ENCODE peak calls at places on chromosome 5, in ten cellular contexts. One of them, this sample, is unnamed.

GRCh38 chr5:39422036-39422606 is 2.7 kb downstream of the DAB2 start:
- DNase-seq in iPS-NIHi11: no peak
- DNase-seq in T1000: no peak
- DNase-seq in M059J: peak; percentile 56
- DNase-seq in NCI-H526: no peak
- DNase-seq in pons: no peak
- DNase-seq in endodermal cell: no peak
- DNase-seq in activated CD8-positive, alpha-beta memory T cell treated with anti-CD3 and anti-CD28 coated beads, Interleukin-2, amount 50 U/mL, for 4 hours: no peak
- DNase-seq in activated CD4-positive, alpha-beta T cell treated with anti-CD3 and anti-CD28 coated beads, Interleukin-2, amount 10 ng/mL, durations not matched to agents 7 days and 5 days: no peak
- DNase-seq in effector memory CD4-positive, alpha-beta T cell: no peak
- DNase-seq in this sample: no peak

GRCh38 chr5:7868427-7868772 is 431 bp downstream of the FASTKD3 start:
- DNase-seq in iPS-NIHi11: no peak
- DNase-seq in T1000: no peak
- DNase-seq in M059J: peak; percentile 16
- DNase-seq in NCI-H526: no peak
- DNase-seq in pons: no peak
- DNase-seq in endodermal cell: no peak
- DNase-seq in activated CD8-positive, alpha-beta memory T cell treated with anti-CD3 and anti-CD28 coated beads, Interleukin-2, amount 50 U/mL, for 4 hours: no peak
- DNase-seq in activated CD4-positive, alpha-beta T cell treated with anti-CD3 and anti-CD28 coated beads, Interleukin-2, amount 10 ng/mL, durations not matched to agents 7 days and 5 days: no peak
- DNase-seq in effector memory CD4-positive, alpha-beta T cell: no peak
- DNase-seq in this sample: no peak

GRCh38 chr5:37619353-37619752 is 220.5 kb downstream of the GDNF start:
- DNase-seq in iPS-NIHi11: no peak
- DNase-seq in T1000: no peak
- DNase-seq in M059J: peak; percentile 5
- DNase-seq in NCI-H526: no peak
- DNase-seq in pons: no peak
- DNase-seq in endodermal cell: no peak
- DNase-seq in activated CD8-positive, alpha-beta memory T cell treated with anti-CD3 and anti-CD28 coated beads, Interleukin-2, amount 50 U/mL, for 4 hours: no peak
- DNase-seq in activated CD4-positive, alpha-beta T cell treated with anti-CD3 and anti-CD28 coated beads, Interleukin-2, amount 10 ng/mL, durations not matched to agents 7 days and 5 days: no peak
- DNase-seq in effector memory CD4-positive, alpha-beta T cell: no peak
- DNase-seq in this sample: no peak

GRCh38 chr5:73796164-73797141 is 170.5 kb downstream of the ARHGEF28 start:
- DNase-seq in iPS-NIHi11: no peak
- DNase-seq in T1000: no peak
- DNase-seq in M059J: peak; percentile 94
- DNase-seq in NCI-H526: no peak
- DNase-seq in pons: no peak
- DNase-seq in endodermal cell: peak; percentile 56
- DNase-seq in activated CD8-positive, alpha-beta memory T cell treated with anti-CD3 and anti-CD28 coated beads, Interleukin-2, amount 50 U/mL, for 4 hours: no peak
- DNase-seq in activated CD4-positive, alpha-beta T cell treated with anti-CD3 and anti-CD28 coated beads, Interleukin-2, amount 10 ng/mL, durations not matched to agents 7 days and 5 days: no peak
- DNase-seq in effector memory CD4-positive, alpha-beta T cell: no peak
- DNase-seq in this sample: no peak

GRCh38 chr5:67315082-67315801 is 118.6 kb upstream of the CD180 start:
- DNase-seq in iPS-NIHi11: no peak
- DNase-seq in T1000: peak; percentile 27
- DNase-seq in M059J: peak; percentile 87
- DNase-seq in NCI-H526: no peak
- DNase-seq in pons: peak; percentile 100
- DNase-seq in endodermal cell: peak; percentile 52
- DNase-seq in activated CD8-positive, alpha-beta memory T cell treated with anti-CD3 and anti-CD28 coated beads, Interleukin-2, amount 50 U/mL, for 4 hours: no peak
- DNase-seq in activated CD4-positive, alpha-beta T cell treated with anti-CD3 and anti-CD28 coated beads, Interleukin-2, amount 10 ng/mL, durations not matched to agents 7 days and 5 days: no peak
- DNase-seq in effector memory CD4-positive, alpha-beta T cell: no peak
- DNase-seq in this sample: no peak

GRCh38 chr5:133950821-133951612 is 17.4 kb downstream of the C5orf15 start:
- DNase-seq in iPS-NIHi11: no peak
- DNase-seq in T1000: no peak
- DNase-seq in M059J: no peak
- DNase-seq in NCI-H526: no peak
- DNase-seq in pons: no peak
- DNase-seq in endodermal cell: peak; percentile 23
- DNase-seq in activated CD8-positive, alpha-beta memory T cell treated with anti-CD3 and anti-CD28 coated beads, Interleukin-2, amount 50 U/mL, for 4 hours: no peak
- DNase-seq in activated CD4-positive, alpha-beta T cell treated with anti-CD3 and anti-CD28 coated beads, Interleukin-2, amount 10 ng/mL, durations not matched to agents 7 days and 5 days: no peak
- DNase-seq in effector memory CD4-positive, alpha-beta T cell: no peak
- DNase-seq in this sample: no peak

GRCh38 chr5:22505891-22506290 is 347.3 kb downstream of the CDH12 start:
- DNase-seq in iPS-NIHi11: no peak
- DNase-seq in T1000: no peak
- DNase-seq in M059J: no peak
- DNase-seq in NCI-H526: no peak
- DNase-seq in pons: no peak
- DNase-seq in endodermal cell: no peak
- DNase-seq in activated CD8-positive, alpha-beta memory T cell treated with anti-CD3 and anti-CD28 coated beads, Interleukin-2, amount 50 U/mL, for 4 hours: no peak
- DNase-seq in activated CD4-positive, alpha-beta T cell treated with anti-CD3 and anti-CD28 coated beads, Interleukin-2, amount 10 ng/mL, durations not matched to agents 7 days and 5 days: no peak
- DNase-seq in effector memory CD4-positive, alpha-beta T cell: no peak
- DNase-seq in this sample: no peak

GRCh38 chr5:17014686-17015085 is 78.6 kb upstream of the MYO10 start:
- DNase-seq in iPS-NIHi11: no peak
- DNase-seq in T1000: no peak
- DNase-seq in M059J: no peak
- DNase-seq in NCI-H526: no peak
- DNase-seq in pons: no peak
- DNase-seq in endodermal cell: no peak
- DNase-seq in activated CD8-positive, alpha-beta memory T cell treated with anti-CD3 and anti-CD28 coated beads, Interleukin-2, amount 50 U/mL, for 4 hours: no peak
- DNase-seq in activated CD4-positive, alpha-beta T cell treated with anti-CD3 and anti-CD28 coated beads, Interleukin-2, amount 10 ng/mL, durations not matched to agents 7 days and 5 days: no peak
- DNase-seq in effector memory CD4-positive, alpha-beta T cell: no peak
- DNase-seq in this sample: no peak

GRCh38 chr5:78533356-78533755 is 115.2 kb downstream of the LHFPL2 start:
- DNase-seq in iPS-NIHi11: peak; percentile 46
- DNase-seq in T1000: no peak
- DNase-seq in M059J: peak; percentile 14
- DNase-seq in NCI-H526: peak; percentile 15
- DNase-seq in pons: no peak
- DNase-seq in endodermal cell: no peak
- DNase-seq in activated CD8-positive, alpha-beta memory T cell treated with anti-CD3 and anti-CD28 coated beads, Interleukin-2, amount 50 U/mL, for 4 hours: no peak
- DNase-seq in activated CD4-positive, alpha-beta T cell treated with anti-CD3 and anti-CD28 coated beads, Interleukin-2, amount 10 ng/mL, durations not matched to agents 7 days and 5 days: no peak
- DNase-seq in effector memory CD4-positive, alpha-beta T cell: no peak
- DNase-seq in this sample: no peak

GRCh38 chr5:67493676-67494075 is 297.1 kb upstream of the CD180 start:
- DNase-seq in iPS-NIHi11: peak; percentile 60
- DNase-seq in T1000: no peak
- DNase-seq in M059J: peak; percentile 27
- DNase-seq in NCI-H526: peak; percentile 36
- DNase-seq in pons: peak; percentile 94
- DNase-seq in endodermal cell: peak; percentile 74
- DNase-seq in activated CD8-positive, alpha-beta memory T cell treated with anti-CD3 and anti-CD28 coated beads, Interleukin-2, amount 50 U/mL, for 4 hours: no peak
- DNase-seq in activated CD4-positive, alpha-beta T cell treated with anti-CD3 and anti-CD28 coated beads, Interleukin-2, amount 10 ng/mL, durations not matched to agents 7 days and 5 days: peak; percentile 16
- DNase-seq in effector memory CD4-positive, alpha-beta T cell: no peak
- DNase-seq in this sample: peak; percentile 32

GRCh38 chr5:479566-480319 is 36.8 kb downstream of the EXOC3 start:
- DNase-seq in iPS-NIHi11: no peak
- DNase-seq in T1000: no peak
- DNase-seq in M059J: no peak
- DNase-seq in NCI-H526: no peak
- DNase-seq in pons: no peak
- DNase-seq in endodermal cell: peak; percentile 57
- DNase-seq in activated CD8-positive, alpha-beta memory T cell treated with anti-CD3 and anti-CD28 coated beads, Interleukin-2, amount 50 U/mL, for 4 hours: no peak
- DNase-seq in activated CD4-positive, alpha-beta T cell treated with anti-CD3 and anti-CD28 coated beads, Interleukin-2, amount 10 ng/mL, durations not matched to agents 7 days and 5 days: no peak
- DNase-seq in effector memory CD4-positive, alpha-beta T cell: no peak
- DNase-seq in this sample: no peak

GRCh38 chr5:71748360-71748759 is 29.3 kb downstream of the CARTPT start:
- DNase-seq in iPS-NIHi11: peak; percentile 7
- DNase-seq in T1000: no peak
- DNase-seq in M059J: no peak
- DNase-seq in NCI-H526: no peak
- DNase-seq in pons: no peak
- DNase-seq in endodermal cell: no peak
- DNase-seq in activated CD8-positive, alpha-beta memory T cell treated with anti-CD3 and anti-CD28 coated beads, Interleukin-2, amount 50 U/mL, for 4 hours: no peak
- DNase-seq in activated CD4-positive, alpha-beta T cell treated with anti-CD3 and anti-CD28 coated beads, Interleukin-2, amount 10 ng/mL, durations not matched to agents 7 days and 5 days: no peak
- DNase-seq in effector memory CD4-positive, alpha-beta T cell: no peak
- DNase-seq in this sample: no peak

GRCh38 chr5:176823076-176823481 is 12.7 kb downstream of the UNC5A start:
- DNase-seq in iPS-NIHi11: no peak
- DNase-seq in T1000: no peak
- DNase-seq in M059J: no peak
- DNase-seq in NCI-H526: no peak
- DNase-seq in pons: no peak
- DNase-seq in endodermal cell: no peak
- DNase-seq in activated CD8-positive, alpha-beta memory T cell treated with anti-CD3 and anti-CD28 coated beads, Interleukin-2, amount 50 U/mL, for 4 hours: no peak
- DNase-seq in activated CD4-positive, alpha-beta T cell treated with anti-CD3 and anti-CD28 coated beads, Interleukin-2, amount 10 ng/mL, durations not matched to agents 7 days and 5 days: no peak
- DNase-seq in effector memory CD4-positive, alpha-beta T cell: no peak
- DNase-seq in this sample: no peak

GRCh38 chr5:170419666-170420065 is 30.5 kb upstream of the KCNMB1 start:
- DNase-seq in iPS-NIHi11: no peak
- DNase-seq in T1000: no peak
- DNase-seq in M059J: no peak
- DNase-seq in NCI-H526: no peak
- DNase-seq in pons: no peak
- DNase-seq in endodermal cell: no peak
- DNase-seq in activated CD8-positive, alpha-beta memory T cell treated with anti-CD3 and anti-CD28 coated beads, Interleukin-2, amount 50 U/mL, for 4 hours: no peak
- DNase-seq in activated CD4-positive, alpha-beta T cell treated with anti-CD3 and anti-CD28 coated beads, Interleukin-2, amount 10 ng/mL, durations not matched to agents 7 days and 5 days: no peak
- DNase-seq in effector memory CD4-positive, alpha-beta T cell: no peak
- DNase-seq in this sample: no peak

GRCh38 chr5:28808967-28809810 is 1770.8 kb upstream of the CDH9 start:
- DNase-seq in iPS-NIHi11: no peak
- DNase-seq in T1000: no peak
- DNase-seq in M059J: no peak
- DNase-seq in NCI-H526: no peak
- DNase-seq in pons: no peak
- DNase-seq in endodermal cell: peak; percentile 31
- DNase-seq in activated CD8-positive, alpha-beta memory T cell treated with anti-CD3 and anti-CD28 coated beads, Interleukin-2, amount 50 U/mL, for 4 hours: no peak
- DNase-seq in activated CD4-positive, alpha-beta T cell treated with anti-CD3 and anti-CD28 coated beads, Interleukin-2, amount 10 ng/mL, durations not matched to agents 7 days and 5 days: no peak
- DNase-seq in effector memory CD4-positive, alpha-beta T cell: no peak
- DNase-seq in this sample: no peak

GRCh38 chr5:41161271-41161670 is 52.1 kb downstream of the C6 start:
- DNase-seq in iPS-NIHi11: no peak
- DNase-seq in T1000: no peak
- DNase-seq in M059J: peak; percentile 32
- DNase-seq in NCI-H526: no peak
- DNase-seq in pons: no peak
- DNase-seq in endodermal cell: no peak
- DNase-seq in activated CD8-positive, alpha-beta memory T cell treated with anti-CD3 and anti-CD28 coated beads, Interleukin-2, amount 50 U/mL, for 4 hours: no peak
- DNase-seq in activated CD4-positive, alpha-beta T cell treated with anti-CD3 and anti-CD28 coated beads, Interleukin-2, amount 10 ng/mL, durations not matched to agents 7 days and 5 days: no peak
- DNase-seq in effector memory CD4-positive, alpha-beta T cell: no peak
- DNase-seq in this sample: no peak

GRCh38 chr5:1187234-1187949 is 14.0 kb upstream of the SLC6A19 start:
- DNase-seq in iPS-NIHi11: no peak
- DNase-seq in T1000: no peak
- DNase-seq in M059J: no peak
- DNase-seq in NCI-H526: no peak
- DNase-seq in pons: no peak
- DNase-seq in endodermal cell: no peak
- DNase-seq in activated CD8-positive, alpha-beta memory T cell treated with anti-CD3 and anti-CD28 coated beads, Interleukin-2, amount 50 U/mL, for 4 hours: no peak
- DNase-seq in activated CD4-positive, alpha-beta T cell treated with anti-CD3 and anti-CD28 coated beads, Interleukin-2, amount 10 ng/mL, durations not matched to agents 7 days and 5 days: no peak
- DNase-seq in effector memory CD4-positive, alpha-beta T cell: no peak
- DNase-seq in this sample: no peak

GRCh38 chr5:119327018-119327417 is 28.8 kb upstream of the TNFAIP8 start:
- DNase-seq in iPS-NIHi11: no peak
- DNase-seq in T1000: no peak
- DNase-seq in M059J: no peak
- DNase-seq in NCI-H526: no peak
- DNase-seq in pons: no peak
- DNase-seq in endodermal cell: no peak
- DNase-seq in activated CD8-positive, alpha-beta memory T cell treated with anti-CD3 and anti-CD28 coated beads, Interleukin-2, amount 50 U/mL, for 4 hours: peak; percentile 50
- DNase-seq in activated CD4-positive, alpha-beta T cell treated with anti-CD3 and anti-CD28 coated beads, Interleukin-2, amount 10 ng/mL, durations not matched to agents 7 days and 5 days: no peak
- DNase-seq in effector memory CD4-positive, alpha-beta T cell: no peak
- DNase-seq in this sample: no peak

GRCh38 chr5:151047814-151048425 is 27.5 kb downstream of the GPX3 start:
- DNase-seq in iPS-NIHi11: peak; percentile 75
- DNase-seq in T1000: no peak
- DNase-seq in M059J: no peak
- DNase-seq in NCI-H526: no peak
- DNase-seq in pons: no peak
- DNase-seq in endodermal cell: peak; percentile 80
- DNase-seq in activated CD8-positive, alpha-beta memory T cell treated with anti-CD3 and anti-CD28 coated beads, Interleukin-2, amount 50 U/mL, for 4 hours: no peak
- DNase-seq in activated CD4-positive, alpha-beta T cell treated with anti-CD3 and anti-CD28 coated beads, Interleukin-2, amount 10 ng/mL, durations not matched to agents 7 days and 5 days: peak; percentile 34
- DNase-seq in effector memory CD4-positive, alpha-beta T cell: no peak
- DNase-seq in this sample: peak; percentile 56

GRCh38 chr5:51185985-51186384 is 197.3 kb upstream of the ISL1 start:
- DNase-seq in iPS-NIHi11: no peak
- DNase-seq in T1000: no peak
- DNase-seq in M059J: no peak
- DNase-seq in NCI-H526: no peak
- DNase-seq in pons: no peak
- DNase-seq in endodermal cell: no peak
- DNase-seq in activated CD8-positive, alpha-beta memory T cell treated with anti-CD3 and anti-CD28 coated beads, Interleukin-2, amount 50 U/mL, for 4 hours: no peak
- DNase-seq in activated CD4-positive, alpha-beta T cell treated with anti-CD3 and anti-CD28 coated beads, Interleukin-2, amount 10 ng/mL, durations not matched to agents 7 days and 5 days: no peak
- DNase-seq in effector memory CD4-positive, alpha-beta T cell: no peak
- DNase-seq in this sample: no peak

GRCh38 chr5:148949871-148950863 is 112.7 kb downstream of the SH3TC2 start:
- DNase-seq in iPS-NIHi11: no peak
- DNase-seq in T1000: no peak
- DNase-seq in M059J: peak; percentile 81
- DNase-seq in NCI-H526: no peak
- DNase-seq in pons: peak; percentile 45
- DNase-seq in endodermal cell: peak; percentile 62
- DNase-seq in activated CD8-positive, alpha-beta memory T cell treated with anti-CD3 and anti-CD28 coated beads, Interleukin-2, amount 50 U/mL, for 4 hours: no peak
- DNase-seq in activated CD4-positive, alpha-beta T cell treated with anti-CD3 and anti-CD28 coated beads, Interleukin-2, amount 10 ng/mL, durations not matched to agents 7 days and 5 days: no peak
- DNase-seq in effector memory CD4-positive, alpha-beta T cell: no peak
- DNase-seq in this sample: no peak

GRCh38 chr5:5979362-5979760 is 399.0 kb downstream of the MED10 start:
- DNase-seq in iPS-NIHi11: no peak
- DNase-seq in T1000: no peak
- DNase-seq in M059J: peak; percentile 20
- DNase-seq in NCI-H526: no peak
- DNase-seq in pons: no peak
- DNase-seq in endodermal cell: peak; percentile 71
- DNase-seq in activated CD8-positive, alpha-beta memory T cell treated with anti-CD3 and anti-CD28 coated beads, Interleukin-2, amount 50 U/mL, for 4 hours: no peak
- DNase-seq in activated CD4-positive, alpha-beta T cell treated with anti-CD3 and anti-CD28 coated beads, Interleukin-2, amount 10 ng/mL, durations not matched to agents 7 days and 5 days: no peak
- DNase-seq in effector memory CD4-positive, alpha-beta T cell: no peak
- DNase-seq in this sample: peak; percentile 21

GRCh38 chr5:176486189-176486757 is 38.1 kb downstream of the FAF2 start:
- DNase-seq in iPS-NIHi11: no peak
- DNase-seq in T1000: no peak
- DNase-seq in M059J: no peak
- DNase-seq in NCI-H526: no peak
- DNase-seq in pons: no peak
- DNase-seq in endodermal cell: no peak
- DNase-seq in activated CD8-positive, alpha-beta memory T cell treated with anti-CD3 and anti-CD28 coated beads, Interleukin-2, amount 50 U/mL, for 4 hours: no peak
- DNase-seq in activated CD4-positive, alpha-beta T cell treated with anti-CD3 and anti-CD28 coated beads, Interleukin-2, amount 10 ng/mL, durations not matched to agents 7 days and 5 days: no peak
- DNase-seq in effector memory CD4-positive, alpha-beta T cell: no peak
- DNase-seq in this sample: no peak

GRCh38 chr5:128014578-128014977 is 69.0 kb upstream of the SLC12A2 start:
- DNase-seq in iPS-NIHi11: no peak
- DNase-seq in T1000: no peak
- DNase-seq in M059J: no peak
- DNase-seq in NCI-H526: no peak
- DNase-seq in pons: no peak
- DNase-seq in endodermal cell: no peak
- DNase-seq in activated CD8-positive, alpha-beta memory T cell treated with anti-CD3 and anti-CD28 coated beads, Interleukin-2, amount 50 U/mL, for 4 hours: no peak
- DNase-seq in activated CD4-positive, alpha-beta T cell treated with anti-CD3 and anti-CD28 coated beads, Interleukin-2, amount 10 ng/mL, durations not matched to agents 7 days and 5 days: no peak
- DNase-seq in effector memory CD4-positive, alpha-beta T cell: no peak
- DNase-seq in this sample: no peak

GRCh38 chr5:45796959-45797553 is 100.9 kb upstream of the HCN1 start:
- DNase-seq in iPS-NIHi11: peak; percentile 8
- DNase-seq in T1000: no peak
- DNase-seq in M059J: no peak
- DNase-seq in NCI-H526: no peak
- DNase-seq in pons: no peak
- DNase-seq in endodermal cell: peak; percentile 61
- DNase-seq in activated CD8-positive, alpha-beta memory T cell treated with anti-CD3 and anti-CD28 coated beads, Interleukin-2, amount 50 U/mL, for 4 hours: no peak
- DNase-seq in activated CD4-positive, alpha-beta T cell treated with anti-CD3 and anti-CD28 coated beads, Interleukin-2, amount 10 ng/mL, durations not matched to agents 7 days and 5 days: no peak
- DNase-seq in effector memory CD4-positive, alpha-beta T cell: no peak
- DNase-seq in this sample: no peak

GRCh38 chr5:61623401-61624069 is 291.5 kb downstream of the ZSWIM6 start:
- DNase-seq in iPS-NIHi11: peak; percentile 41
- DNase-seq in T1000: no peak
- DNase-seq in M059J: no peak
- DNase-seq in NCI-H526: no peak
- DNase-seq in pons: peak; percentile 72
- DNase-seq in endodermal cell: peak; percentile 74
- DNase-seq in activated CD8-positive, alpha-beta memory T cell treated with anti-CD3 and anti-CD28 coated beads, Interleukin-2, amount 50 U/mL, for 4 hours: no peak
- DNase-seq in activated CD4-positive, alpha-beta T cell treated with anti-CD3 and anti-CD28 coated beads, Interleukin-2, amount 10 ng/mL, durations not matched to agents 7 days and 5 days: no peak
- DNase-seq in effector memory CD4-positive, alpha-beta T cell: no peak
- DNase-seq in this sample: peak; percentile 42

GRCh38 chr5:64502181-64502580 is 3.6 kb upstream of the RGS7BP start:
- DNase-seq in iPS-NIHi11: peak; percentile 31
- DNase-seq in T1000: no peak
- DNase-seq in M059J: no peak
- DNase-seq in NCI-H526: no peak
- DNase-seq in pons: no peak
- DNase-seq in endodermal cell: peak; percentile 55
- DNase-seq in activated CD8-positive, alpha-beta memory T cell treated with anti-CD3 and anti-CD28 coated beads, Interleukin-2, amount 50 U/mL, for 4 hours: no peak
- DNase-seq in activated CD4-positive, alpha-beta T cell treated with anti-CD3 and anti-CD28 coated beads, Interleukin-2, amount 10 ng/mL, durations not matched to agents 7 days and 5 days: no peak
- DNase-seq in effector memory CD4-positive, alpha-beta T cell: no peak
- DNase-seq in this sample: no peak

GRCh38 chr5:1817261-1818043 is 16.2 kb downstream of the NDUFS6 start:
- DNase-seq in iPS-NIHi11: no peak
- DNase-seq in T1000: no peak
- DNase-seq in M059J: no peak
- DNase-seq in NCI-H526: no peak
- DNase-seq in pons: no peak
- DNase-seq in endodermal cell: no peak
- DNase-seq in activated CD8-positive, alpha-beta memory T cell treated with anti-CD3 and anti-CD28 coated beads, Interleukin-2, amount 50 U/mL, for 4 hours: no peak
- DNase-seq in activated CD4-positive, alpha-beta T cell treated with anti-CD3 and anti-CD28 coated beads, Interleukin-2, amount 10 ng/mL, durations not matched to agents 7 days and 5 days: no peak
- DNase-seq in effector memory CD4-positive, alpha-beta T cell: no peak
- DNase-seq in this sample: no peak